ENCODE peak calls at places on chromosome 1, in four cellular contexts. V, E, F and H are unnamed samples.
A peak's percentile ranks its signal among the peaks of the same experiment; 100 is the strongest.

GRCh38 chr1:95733671-95734070 is 499.7 kb downstream of the RWDD3 start:
- DNase-seq in V (no peak), E (no peak), F (no peak), H (no peak)

GRCh38 chr1:93000751-93001175 is 39.5 kb upstream of the DIPK1A start:
- DNase-seq in V (no peak), E (no peak), F (no peak), H (no peak)

GRCh38 chr1:200099040-200099439 is 71.5 kb downstream of the NR5A2 start:
- DNase-seq in V (no peak), E (no peak), F (no peak), H (no peak)

GRCh38 chr1:172421974-172422604 is 1.6 kb downstream of the C1orf105 start:
- DNase-seq in V (no peak), E (no peak), F (no peak), H (no peak)

GRCh38 chr1:87399264-87399663 is 70.6 kb downstream of the LMO4 start:
- DNase-seq in V (no peak), E (no peak), F (no peak), H (no peak)

GRCh38 chr1:86356247-86356646 is 39.9 kb downstream of the ODF2L start:
- DNase-seq in V (no peak), E (peak; percentile 5), F (no peak), H (no peak)

GRCh38 chr1:219533280-219533679 is 79.6 kb downstream of the ZC3H11B start:
- DNase-seq in V (no peak), E (no peak), F (no peak), H (no peak)

GRCh38 chr1:22112505-22112904 is 30.4 kb downstream of the WNT4 start:
- DNase-seq in V (no peak), E (no peak), F (no peak), H (no peak)

GRCh38 chr1:35298464-35298863 is 30.0 kb downstream of the ZMYM4 start:
- DNase-seq in V (peak; percentile 38), E (peak; percentile 29), F (peak; percentile 32), H (peak; percentile 28)

GRCh38 chr1:119712342-119713038 is 756 bp downstream of the PHGDH start:
- DNase-seq in V (peak; percentile 77), E (peak; percentile 67), F (no peak), H (peak; percentile 92)

GRCh38 chr1:159055181-159055621 is 21.4 kb downstream of the AIM2 start:
- DNase-seq in V (no peak), E (no peak), F (no peak), H (no peak)

GRCh38 chr1:172163479-172164215 is 256.8 kb upstream of the C1orf105 start:
- DNase-seq in V (no peak), E (no peak), F (no peak), H (no peak)

GRCh38 chr1:31984419-31985347 is 29.0 kb upstream of the KHDRBS1 start:
- DNase-seq in V (no peak), E (no peak), F (no peak), H (no peak)

GRCh38 chr1:155717041-155717440 is 28.1 kb downstream of the DAP3 start:
- DNase-seq in V (no peak), E (no peak), F (peak; percentile 56), H (no peak)

GRCh38 chr1:200787896-200788387 is 49.2 kb downstream of the CAMSAP2 start:
- DNase-seq in V (no peak), E (no peak), F (no peak), H (no peak)

GRCh38 chr1:145717833-145718232 is 1.5 kb upstream of the CD160 start:
- DNase-seq in V (no peak), E (no peak), F (no peak), H (no peak)

GRCh38 chr1:243758647-243759046 is 91.4 kb downstream of the AKT3 start:
- DNase-seq in V (no peak), E (no peak), F (no peak), H (no peak)

GRCh38 chr1:222798111-222798510 is 16.7 kb upstream of the DISP1 start:
- DNase-seq in V (peak; percentile 46), E (no peak), F (no peak), H (no peak)

GRCh38 chr1:155466996-155467395 is 95.6 kb downstream of the ASH1L start:
- DNase-seq in V (no peak), E (no peak), F (no peak), H (no peak)

GRCh38 chr1:38055965-38056364 is 9.4 kb upstream of the POU3F1 start:
- DNase-seq in V (no peak), E (no peak), F (no peak), H (no peak)

GRCh38 chr1:156241926-156242325 is at the start of gene BGLAP:
- DNase-seq in V (no peak), E (no peak), F (no peak), H (no peak)

GRCh38 chr1:63073530-63074306 is 248.6 kb upstream of the FOXD3 start:
- DNase-seq in V (no peak), E (no peak), F (no peak), H (peak; percentile 43)

GRCh38 chr1:199089393-199090122 is 450.7 kb downstream of the PTPRC start:
- DNase-seq in V (no peak), E (no peak), F (peak; percentile 60), H (no peak)

GRCh38 chr1:247531937-247532336 is 4.3 kb downstream of the OR2C3 start:
- DNase-seq in V (no peak), E (peak; percentile 37), F (no peak), H (peak; percentile 42)

GRCh38 chr1:206895837-206896242 is 1.4 kb upstream of the IL24 start:
- DNase-seq in V (no peak), E (no peak), F (no peak), H (no peak)

GRCh38 chr1:24420547-24420946 is 4.9 kb downstream of the NIPAL3 start:
- DNase-seq in V (no peak), E (no peak), F (no peak), H (no peak)
- TF ChIP-seq MAX in V (no peak), E (no peak), F (no peak), H (no peak)

DNA sequence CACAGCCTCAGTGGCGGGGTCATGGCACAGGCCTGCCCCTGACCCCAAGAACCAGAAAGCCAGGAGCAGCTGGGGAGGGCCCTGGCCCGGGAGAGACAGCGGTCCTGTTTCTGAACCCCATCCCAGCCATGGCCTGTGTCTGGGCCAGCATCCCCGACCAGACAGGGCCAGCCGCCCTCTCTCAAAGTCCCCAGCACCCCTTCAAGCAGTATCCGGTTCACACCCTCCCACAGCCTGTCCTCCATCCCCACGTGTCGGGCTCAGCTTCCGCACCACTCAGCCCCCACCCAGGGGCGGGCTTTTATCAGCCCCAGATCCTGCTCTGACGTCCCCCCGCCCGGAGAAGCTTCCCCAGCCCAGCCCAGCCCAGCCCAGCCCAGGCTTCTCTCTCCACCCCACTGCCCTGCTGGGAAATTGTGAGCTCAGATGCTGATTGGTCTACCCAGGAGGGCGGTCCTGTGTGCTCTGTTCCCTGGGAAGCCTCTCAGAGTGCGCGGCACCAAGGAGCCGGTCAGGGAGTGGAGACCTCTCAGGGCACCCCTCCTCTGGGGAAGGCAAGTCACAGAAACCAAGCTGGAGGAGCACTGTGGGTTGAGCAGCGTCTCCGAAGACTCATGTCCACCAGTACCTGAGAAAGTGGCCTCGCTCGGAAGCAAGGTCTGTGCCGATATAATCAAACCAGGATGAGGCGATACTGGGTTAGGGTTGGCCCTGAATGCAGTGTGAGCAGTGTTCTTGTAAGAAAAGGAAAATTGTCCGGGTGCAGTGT is 4.7 kb upstream of the FAAP20 start:
- DNase-seq in V (peak; percentile 63), E (peak; percentile 98), F (peak; percentile 26), H (peak; percentile 73)
- TF ChIP-seq CTCF in V (peak; percentile 35), E (no peak), F (no peak), H (no peak)

DNA sequence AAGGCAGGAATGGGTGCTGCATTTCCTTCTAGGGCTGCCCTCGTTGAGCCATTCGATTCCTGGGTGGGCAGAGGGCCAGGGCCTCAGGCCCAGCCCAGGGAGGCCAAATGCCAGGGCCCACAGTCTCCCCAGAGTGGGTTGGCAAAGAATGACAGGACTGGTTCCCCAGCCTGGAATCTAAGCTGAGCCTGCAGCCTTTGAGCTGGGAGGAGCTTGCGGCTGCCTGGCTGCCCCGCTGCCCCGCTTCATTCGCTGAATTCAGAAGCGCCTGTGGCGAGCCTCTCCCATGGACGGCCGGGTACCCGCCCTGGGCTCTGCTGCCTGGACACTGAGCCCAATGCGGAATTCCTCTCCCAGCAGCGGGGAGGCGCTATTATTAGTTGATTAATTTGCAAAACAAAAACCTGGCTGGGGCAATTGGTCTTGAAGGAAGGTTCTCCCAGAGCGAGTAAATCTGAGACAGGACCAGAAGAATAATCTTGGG is 32.3 kb upstream of the TARDBP start:
- DNase-seq in V (peak; percentile 64), E (no peak), F (no peak), H (peak; percentile 95)
- TF ChIP-seq CBFB in V (no peak), E (no peak), F (no peak), H (no peak)

GRCh38 chr1:24084050-24084449 is 27.9 kb downstream of the MYOM3 start:
- DNase-seq in V (no peak), E (no peak), F (no peak), H (no peak)
- TF ChIP-seq MAX in V (no peak), E (no peak), F (no peak), H (no peak)